ENCODE peak calls at places on chromosomes 12 and 14, in nine cellular contexts. Z is stomach, M is testis, T is heart left ventricle, O is endothelial cell of umbilical vein, D is transverse colon, H is IMR-90, J is body of pancreas, G is H1. R is an unnamed sample.

GRCh38 chr12:51850933-51851244 is 2.4 kb upstream of the FIGNL2 start:
- DNase-seq in Z (no peak), M (no peak), T (no peak), O (no peak), D (no peak), H (no peak), J (no peak), G (no peak), R (no peak)

GRCh38 chr12:77402726-77403125 is 337.4 kb upstream of the E2F7 start:
- DNase-seq in Z (no peak), M (no peak), T (no peak), O (peak; percentile 44), D (no peak), H (peak; percentile 3), J (no peak), G (no peak), R (no peak)

GRCh38 chr12:14982986-14983385 is 10.1 kb downstream of the PDE6H start:
- DNase-seq in Z (no peak), M (no peak), T (no peak), O (no peak), D (no peak), H (no peak), J (no peak), G (no peak), R (no peak)

GRCh38 chr14:26286806-26287205 is 311.0 kb downstream of the NOVA1 start:
- DNase-seq in Z (no peak), M (no peak), T (no peak), O (no peak), D (no peak), H (peak; percentile 38), J (no peak), G (no peak), R (no peak)

GRCh38 chr14:89185919-89186849 is 230.8 kb downstream of the FOXN3 start:
- DNase-seq in Z (no peak), M (no peak), T (no peak), O (no peak), D (no peak), H (peak; percentile 88), J (no peak), G (no peak), R (peak; percentile 77)

GRCh38 chr12:121916719-121917118 is 1.7 kb upstream of the CFAP251 start:
- DNase-seq in Z (no peak), M (peak; percentile 33), T (peak; percentile 14), O (peak; percentile 22), D (no peak), H (peak; percentile 67), J (no peak), G (no peak), R (peak; percentile 36)

GRCh38 chr14:50233335-50234250 is 2.2 kb upstream of the SOS2 start:
- DNase-seq in Z (no peak), M (no peak), T (no peak), O (no peak), D (no peak), H (no peak), J (no peak), G (no peak), R (no peak)

GRCh38 chr12:41034686-41035085 is 153.4 kb upstream of the PDZRN4 start:
- DNase-seq in Z (no peak), M (peak; percentile 59), T (no peak), O (no peak), D (no peak), H (peak; percentile 16), J (no peak), G (no peak), R (no peak)

GRCh38 chr12:104055686-104056388 is 5.8 kb upstream of the GLT8D2 start:
- DNase-seq in Z (peak; percentile 83), M (peak; percentile 74), T (peak; percentile 85), O (peak; percentile 79), D (peak; percentile 58), H (peak; percentile 47), J (peak; percentile 97), G (no peak), R (peak; percentile 54)

GRCh38 chr12:3792623-3793288 is 39.8 kb upstream of the CRACR2A start:
- DNase-seq in Z (no peak), M (no peak), T (no peak), O (no peak), D (no peak), H (no peak), J (peak; percentile 43), G (no peak), R (no peak)

GRCh38 chr12:100476013-100476751 is 2.5 kb downstream of the NR1H4 start:
- DNase-seq in Z (no peak), M (no peak), T (no peak), O (no peak), D (no peak), H (no peak), J (peak; percentile 10), G (no peak), R (peak; percentile 30)

GRCh38 chr12:111257435-111257902 is 111.4 kb downstream of the PHETA1 start:
- DNase-seq in Z (no peak), M (no peak), T (no peak), O (no peak), D (no peak), H (no peak), J (no peak), G (no peak), R (no peak)

GRCh38 chr14:63922696-63923421 is 70.1 kb downstream of the SYNE2 start:
- DNase-seq in Z (peak; percentile 75), M (peak; percentile 60), T (no peak), O (no peak), D (peak; percentile 62), H (peak; percentile 17), J (peak; percentile 72), G (no peak), R (no peak)

GRCh38 chr12:113189361-113189760 is 3.8 kb downstream of the RITA1 start:
- DNase-seq in Z (no peak), M (no peak), T (no peak), O (no peak), D (no peak), H (no peak), J (no peak), G (no peak), R (no peak)

DNA sequence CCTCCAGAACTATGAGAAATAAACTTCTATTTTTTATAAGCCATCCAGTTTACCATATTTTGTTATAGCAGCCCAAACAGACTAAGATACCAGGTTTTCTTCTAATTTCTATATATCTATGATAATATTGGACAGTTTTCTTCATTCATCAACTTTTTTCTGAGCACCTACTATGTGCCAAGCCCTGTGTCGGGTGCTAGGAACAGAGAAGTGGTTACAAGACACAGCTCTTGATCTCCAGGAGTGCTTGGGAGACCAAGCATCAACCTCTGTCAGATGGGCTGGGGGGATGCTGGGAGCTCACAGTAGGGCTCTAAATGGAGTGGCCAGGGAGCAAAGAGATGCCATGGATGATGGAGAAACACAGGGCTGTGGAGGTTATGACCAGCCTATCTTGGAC is 2.9 kb upstream of the WSCD2 start:
- DNase-seq in Z (no peak), M (no peak), T (no peak), O (no peak), D (no peak), H (no peak), J (no peak), G (no peak), R (no peak)
- TF ChIP-seq CTCF in Z (no peak), M (no peak), T (no peak), O (no peak), D (no peak), H (no peak), J (no peak), G (no peak), R (no peak)

GRCh38 chr12:122965851-122966742 is at the start of gene ABCB9:
- DNase-seq in Z (peak; percentile 97), M (peak; percentile 97), T (peak; percentile 93), O (peak; percentile 92), D (peak; percentile 97), H (peak; percentile 86), J (peak; percentile 98), G (peak; percentile 99), R (peak; percentile 97)
- H3K4me1 ChIP-seq in Z (peaks cover 46% of the 10 kb centered on the region), M (peaks cover 39% of the 10 kb centered on the region), T (peaks cover 48% of the 10 kb centered on the region), O (peaks cover 6% of the 10 kb centered on the region), D (peaks cover 9% of the 10 kb centered on the region), H (peaks cover 8% of the 10 kb centered on the region), J (peaks cover 58% of the 10 kb centered on the region), G (peaks cover 5% of the 10 kb centered on the region), R (peaks cover 17% of the 10 kb centered on the region)

DNA sequence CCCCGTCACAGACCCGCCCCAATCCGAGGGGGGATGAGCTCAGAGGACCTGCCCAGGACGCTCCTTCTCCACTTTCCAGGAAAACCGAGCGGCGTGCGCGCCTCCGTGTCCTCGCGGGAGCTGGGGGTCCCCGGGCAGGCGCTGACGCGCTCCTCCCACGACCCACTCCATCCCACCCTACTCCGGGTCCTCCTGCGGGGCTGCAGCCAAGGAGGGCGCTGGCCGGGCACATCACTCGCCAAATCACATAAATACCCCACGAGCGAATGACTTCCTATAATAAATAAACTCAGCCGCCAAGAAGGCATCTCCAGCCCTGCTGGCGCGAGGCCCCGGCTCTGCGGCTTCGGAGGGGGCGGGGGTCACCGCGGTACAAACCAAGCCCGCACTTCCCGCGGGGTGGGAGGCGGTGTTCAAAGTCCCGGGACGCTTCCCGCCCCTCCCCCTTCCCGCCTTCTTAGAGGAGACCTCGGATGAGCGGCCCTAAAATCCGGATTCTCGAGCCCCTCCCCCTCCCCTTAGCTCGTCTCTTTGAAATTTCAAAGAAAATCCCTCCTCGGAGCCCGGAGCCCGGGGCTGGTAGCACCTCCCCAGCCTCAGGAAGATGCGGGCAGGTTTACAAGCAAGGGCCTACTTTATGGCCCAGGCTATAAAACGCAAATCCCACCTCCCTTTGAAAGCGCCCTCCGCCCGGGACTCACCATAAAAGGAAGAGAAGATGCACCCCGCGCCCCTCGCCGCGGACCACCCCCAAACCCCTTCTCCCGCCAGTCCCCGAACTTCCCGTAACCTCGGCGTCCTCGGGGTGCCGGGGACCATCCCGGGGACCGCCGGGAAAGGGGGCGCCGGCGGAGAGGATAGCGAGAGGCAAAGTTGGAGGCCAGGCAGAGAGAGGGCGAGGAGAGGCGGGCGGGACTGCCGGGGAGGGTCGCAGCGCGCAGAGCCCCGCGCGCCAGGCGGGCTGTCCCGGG is 718 bp upstream of the FZD10 start:
- DNase-seq in Z (no peak), M (peak; percentile 49), T (peak; percentile 49), O (no peak), D (peak; percentile 23), H (no peak), J (peak; percentile 33), G (peak; percentile 81), R (peak; percentile 44)
- TF ChIP-seq POLR2A in Z (no peak), M (no peak), T (no peak), O (no peak), D (no peak), H (no peak), J (no peak), G (no peak), R (no peak)

DNA sequence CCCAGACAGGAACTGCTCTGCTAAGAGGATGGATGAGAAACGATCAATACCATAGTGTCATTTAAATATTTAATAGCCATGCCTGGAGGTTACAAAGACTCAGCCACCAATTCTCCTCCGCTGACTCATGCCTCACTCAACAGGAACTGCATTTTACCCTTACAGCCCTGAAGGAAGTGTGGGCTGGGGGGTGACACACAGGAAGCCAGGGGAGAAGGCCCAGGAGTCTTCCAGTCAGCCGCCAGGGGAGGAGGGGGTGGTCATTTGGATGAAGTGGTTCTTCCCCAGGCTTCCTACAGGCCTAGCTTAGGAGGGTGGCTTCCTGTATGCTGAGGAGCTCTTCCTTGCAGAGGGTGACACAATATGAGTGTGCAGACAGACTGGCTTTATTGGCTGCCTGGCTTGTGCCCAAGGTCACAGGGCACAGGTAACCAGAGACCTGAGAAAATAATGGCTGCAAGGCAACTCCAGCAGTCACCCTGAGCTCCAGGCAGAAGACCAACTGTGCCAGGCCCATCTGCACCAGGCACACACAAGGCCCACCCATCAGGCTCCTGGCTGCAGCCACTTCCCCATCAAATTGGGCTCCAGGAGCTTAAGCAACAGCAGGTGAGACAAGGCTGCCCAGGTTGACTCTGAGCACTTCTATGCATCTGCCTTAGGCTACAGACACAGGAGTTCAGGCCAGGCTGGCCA is 30.6 kb upstream of the RPLP0 start:
- DNase-seq in Z (peak; percentile 73), M (no peak), T (peak; percentile 71), O (peak; percentile 93), D (peak; percentile 58), H (peak; percentile 97), J (peak; percentile 87), G (no peak), R (no peak)
- TF ChIP-seq CTCF in Z (no peak), M (no peak), T (no peak), O (no peak), D (no peak), H (peak; percentile 27), J (no peak), G (peak; percentile 3), R (peak; percentile 28)

R was measured in adrenal gland.